ENCODE peak calls at places on chromosomes 12 and 14, in four cellular contexts. B is colonic mucosa, O is fibroblast of lung, Z is PC-3. F is an unnamed sample.

GRCh38 chr12:14854586-14855163 is 11.3 kb upstream of the ART4 start:
- DNase-seq in B (no peak), O (peak; percentile 75), Z (peak; percentile 57), F (no peak)

GRCh38 chr12:6039894-6040601 is 84.4 kb downstream of the VWF start:
- DNase-seq in B (peak; percentile 41), O (peak; percentile 79), Z (peak; percentile 74), F (peak; percentile 34)

GRCh38 chr14:29927596-29928341 is at the start of gene PRKD1:
- DNase-seq in B (peak; percentile 48), O (peak; percentile 75), Z (peak; percentile 42), F (peak; percentile 66)

GRCh38 chr14:94654071-94654974 is 42.1 kb downstream of the SERPINA3 start:
- DNase-seq in B (no peak), O (peak; percentile 43), Z (no peak), F (no peak)

GRCh38 chr14:88879016-88879415 is 54.6 kb downstream of the TTC8 start:
- DNase-seq in B (no peak), O (peak; percentile 83), Z (peak; percentile 86), F (peak; percentile 85)

GRCh38 chr12:3041558-3042164 is 35.5 kb upstream of the TSPAN9 start:
- DNase-seq in B (peak; percentile 67), O (peak; percentile 77), Z (peak; percentile 85), F (peak; percentile 32)

GRCh38 chr12:2271961-2272360 is 219.2 kb downstream of the CACNA1C start:
- DNase-seq in B (no peak), O (no peak), Z (no peak), F (no peak)

GRCh38 chr14:29217813-29218450 is 451.3 kb downstream of the FOXG1 start:
- DNase-seq in B (no peak), O (peak; percentile 72), Z (no peak), F (no peak)

GRCh38 chr12:23669691-23670090 is 279.8 kb downstream of the SOX5 start:
- DNase-seq in B (no peak), O (no peak), Z (no peak), F (no peak)

GRCh38 chr12:46675736-46676135 is 150.1 kb downstream of the SLC38A4 start:
- DNase-seq in B (no peak), O (peak; percentile 68), Z (peak; percentile 71), F (peak; percentile 12)

GRCh38 chr12:115456946-115457689 is 773.1 kb upstream of the TBX3 start:
- DNase-seq in B (no peak), O (no peak), Z (peak; percentile 30), F (no peak)

GRCh38 chr14:61549425-61549824 is 145.9 kb upstream of the HIF1A start:
- DNase-seq in B (no peak), O (peak; percentile 63), Z (no peak), F (no peak)

GRCh38 chr12:54977155-54977554 is 7.4 kb downstream of the TESPA1 start:
- DNase-seq in B (no peak), O (peak; percentile 12), Z (peak; percentile 24), F (peak; percentile 82)

GRCh38 chr12:70535896-70536374 is 101.3 kb downstream of the PTPRB start:
- DNase-seq in B (no peak), O (no peak), Z (no peak), F (no peak)

GRCh38 chr12:78248321-78248720 is 417.6 kb downstream of the NAV3 start:
- DNase-seq in B (no peak), O (no peak), Z (no peak), F (no peak)

GRCh38 chr14:73125746-73126145 is 10.6 kb upstream of the PSEN1 start:
- DNase-seq in B (no peak), O (no peak), Z (no peak), F (no peak)

GRCh38 chr14:102655154-102655553 is 62.7 kb downstream of the RCOR1 start:
- DNase-seq in B (no peak), O (no peak), Z (peak; percentile 83), F (peak; percentile 66)

GRCh38 chr12:32843528-32844095 is 53.0 kb downstream of the PKP2 start:
- DNase-seq in B (no peak), O (peak; percentile 5), Z (no peak), F (peak; percentile 32)

GRCh38 chr12:96427269-96427729 is 27.1 kb upstream of the CDK17 start:
- DNase-seq in B (peak; percentile 30), O (peak; percentile 100), Z (peak; percentile 97), F (peak; percentile 100)

GRCh38 chr12:99996095-99996494 is 11.4 kb upstream of the ANKS1B start:
- DNase-seq in B (no peak), O (no peak), Z (no peak), F (no peak)

GRCh38 chr12:131865196-131865875 is 29.1 kb upstream of the ULK1 start:
- DNase-seq in B (no peak), O (no peak), Z (peak; percentile 99), F (peak; percentile 51)

GRCh38 chr12:53735556-53735955 is 8.3 kb upstream of the CALCOCO1 start:
- DNase-seq in B (no peak), O (no peak), Z (no peak), F (no peak)

GRCh38 chr12:57617942-57618341 is 6.7 kb downstream of the ARHGEF25 start:
- DNase-seq in B (no peak), O (no peak), Z (no peak), F (no peak)

GRCh38 chr14:69657961-69658360 is 46.6 kb downstream of the SUSD6 start:
- DNase-seq in B (peak; percentile 72), O (peak; percentile 39), Z (peak; percentile 79), F (peak; percentile 75)

GRCh38 chr14:35506927-35507326 is 27.0 kb upstream of the INSM2 start:
- DNase-seq in B (no peak), O (no peak), Z (no peak), F (peak; percentile 35)

GRCh38 chr14:70281938-70282337 is 77.5 kb downstream of the COX16 start:
- DNase-seq in B (no peak), O (no peak), Z (no peak), F (no peak)

GRCh38 chr12:1805441-1806081 is 14.8 kb upstream of the LRTM2 start:
- DNase-seq in B (no peak), O (no peak), Z (no peak), F (no peak)

GRCh38 chr12:112974904-112975303 is 3.4 kb upstream of the OAS2 start:
- DNase-seq in B (no peak), O (no peak), Z (no peak), F (no peak)

GRCh38 chr12:67590122-67590795 is 58.3 kb upstream of the DYRK2 start:
- DNase-seq in B (no peak), O (no peak), Z (no peak), F (no peak)

GRCh38 chr12:75820848-75821578 is 210.6 kb downstream of the PHLDA1 start:
- DNase-seq in B (peak; percentile 35), O (peak; percentile 100), Z (peak; percentile 65), F (peak; percentile 95)

GRCh38 chr12:75819512-75819911 is 212.1 kb downstream of the PHLDA1 start:
- DNase-seq in B (no peak), O (no peak), Z (no peak), F (no peak)

GRCh38 chr12:75815756-75816155 is 215.8 kb downstream of the PHLDA1 start:
- DNase-seq in B (no peak), O (peak; percentile 34), Z (no peak), F (peak; percentile 66)

GRCh38 chr12:75816892-75817291 is 214.7 kb downstream of the PHLDA1 start:
- DNase-seq in B (no peak), O (peak; percentile 75), Z (peak; percentile 92), F (peak; percentile 61)

GRCh38 chr12:75818863-75819262 is 212.7 kb downstream of the PHLDA1 start:
- DNase-seq in B (no peak), O (no peak), Z (no peak), F (peak; percentile 51)
- H3K9ac ChIP-seq in B (no peak overlapping the region), O (no peak overlapping the region), Z (no peak overlapping the region), F (no peak overlapping the region)

DNA sequence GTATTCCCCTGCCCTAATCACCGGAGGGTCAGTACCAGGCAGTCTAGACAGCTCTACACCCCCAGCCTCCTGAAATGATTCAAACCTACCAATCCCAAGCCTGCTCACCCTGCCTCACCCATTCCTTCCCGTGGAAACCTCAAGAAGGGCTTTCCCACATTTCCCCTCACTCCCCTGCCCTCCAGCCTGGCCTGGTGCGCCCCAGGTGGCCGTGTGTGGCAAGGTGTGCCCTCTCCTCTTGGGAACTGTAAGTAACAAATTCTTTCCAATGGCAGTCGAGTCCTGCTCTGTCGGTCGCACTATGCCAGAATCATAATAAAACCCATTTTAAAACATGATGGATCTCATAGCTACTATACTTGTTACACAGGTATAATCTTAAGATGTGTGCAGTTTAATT is 13.9 kb upstream of the DEGS2 start:
- DNase-seq in B (no peak), O (no peak), Z (no peak), F (no peak)
- TF ChIP-seq CTCF in B (no peak), O (no peak), Z (no peak), F (no peak)

GRCh38 chr12:65742481-65742971 is 81.8 kb upstream of the HMGA2 start:
- DNase-seq in B (no peak), O (peak; percentile 54), Z (no peak), F (peak; percentile 24)

GRCh38 chr12:65739606-65740005 is 84.7 kb upstream of the HMGA2 start:
- DNase-seq in B (no peak), O (no peak), Z (no peak), F (no peak)

GRCh38 chr12:65740506-65740872 is 83.8 kb upstream of the HMGA2 start:
- DNase-seq in B (no peak), O (no peak), Z (no peak), F (peak; percentile 23)

GRCh38 chr12:65740873-65741600 is 83.2 kb upstream of the HMGA2 start:
- DNase-seq in B (peak; percentile 90), O (peak; percentile 82), Z (peak; percentile 42), F (peak; percentile 54)

DNA sequence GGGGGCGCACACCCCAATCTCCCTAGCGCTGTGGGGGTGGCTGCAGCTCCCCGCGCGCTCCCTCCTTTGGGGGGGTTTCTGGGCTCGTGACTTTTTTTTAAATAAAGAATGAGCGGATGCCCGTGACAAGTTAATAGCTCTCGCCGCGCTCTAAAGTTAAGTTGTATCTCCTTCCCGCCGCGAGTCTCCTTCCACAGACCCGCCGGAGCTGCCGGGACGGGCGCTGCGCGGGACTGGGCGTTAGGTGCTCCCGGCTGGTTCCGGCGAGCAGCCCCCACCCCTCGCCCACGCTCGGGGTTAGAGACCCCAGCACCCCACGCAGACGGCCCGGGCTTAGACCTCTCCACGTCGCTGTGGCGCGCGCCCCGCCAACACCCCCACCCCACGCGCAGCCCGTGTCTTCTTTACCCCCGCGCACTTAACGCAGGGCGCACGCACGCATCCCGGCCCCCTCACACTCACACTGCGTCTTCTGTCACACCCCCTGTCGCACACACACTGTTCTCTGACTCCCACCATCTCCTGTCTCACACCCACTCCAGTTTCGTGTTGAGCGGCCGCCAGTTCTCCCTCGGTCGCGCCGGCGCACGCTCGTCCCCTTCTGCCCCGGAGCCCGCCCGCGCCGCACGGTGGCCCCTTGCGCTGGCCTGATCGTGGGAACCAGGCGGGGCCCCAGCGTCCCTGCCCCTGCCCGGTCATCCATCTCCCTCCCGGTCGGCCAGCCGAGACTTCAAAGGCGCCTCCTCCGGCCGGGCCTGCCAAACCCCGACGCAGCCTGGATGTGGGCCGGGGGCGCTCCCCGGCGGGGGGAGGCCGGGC is 82.4 kb upstream of the HMGA2 start:
- DNase-seq in B (no peak), O (peak; percentile 48), Z (no peak), F (peak; percentile 42)
- H3K9ac ChIP-seq in B (peak overlapping the region; percentile 24), O (peak overlapping the region; percentile 73), Z (no peak overlapping the region), F (peak overlapping the region; percentile 95)

GRCh38 chr12:121849211-121849610 is 9.4 kb downstream of the HPD start:
- DNase-seq in B (no peak), O (no peak), Z (no peak), F (no peak)

GRCh38 chr12:121845699-121846098 is 13.0 kb downstream of the HPD start:
- DNase-seq in B (no peak), O (no peak), Z (no peak), F (no peak)

DNA sequence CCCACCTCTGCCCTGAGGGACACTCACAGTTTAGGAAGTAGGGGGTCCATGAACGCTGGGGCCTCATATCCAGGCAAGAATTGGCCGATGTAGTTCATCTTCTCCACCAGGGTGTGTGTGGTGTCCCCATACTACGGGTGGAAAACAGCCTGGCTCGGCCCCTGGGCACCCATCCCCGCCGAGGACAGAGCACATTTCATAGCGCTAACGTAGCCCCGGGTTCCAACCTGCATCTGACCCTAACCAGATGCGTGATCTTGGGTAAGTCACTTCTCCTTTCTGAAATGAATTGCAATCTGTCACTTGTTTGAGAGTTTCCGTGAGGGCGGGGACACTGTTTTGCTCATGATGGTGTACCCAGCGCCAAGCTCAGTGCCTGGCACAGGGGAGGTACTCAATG is 9.0 kb downstream of the HPD start:
- DNase-seq in B (no peak), O (no peak), Z (no peak), F (no peak)
- TF ChIP-seq CTCF in B (no peak), O (no peak), Z (peak; percentile 10), F (no peak)